ENCODE peak calls at places on chromosomes 1 and 21, in five cellular contexts. W is effector memory CD4-positive, alpha-beta T cell; J is OCI-LY7; H is heart left ventricle; E is left ventricle myocardium inferior. T is an unnamed sample.

GRCh38 chr1:217924924-217925323 is 293.8 kb downstream of the SPATA17 start:
- DNase-seq in W (no peak), J (no peak), H (no peak), E (no peak), T (no peak)

GRCh38 chr1:107530543-107530942 is 389.7 kb downstream of the NTNG1 start:
- DNase-seq in W (no peak), J (no peak), H (no peak), E (no peak), T (no peak)

GRCh38 chr1:19769211-19769932 is 30.3 kb downstream of the TMCO4 start:
- DNase-seq in W (no peak), J (no peak), H (no peak), E (no peak), T (no peak)

GRCh38 chr1:52706941-52707926 is 9.1 kb upstream of the COA7 start:
- DNase-seq in W (no peak), J (no peak), H (no peak), E (peak; percentile 23), T (no peak)

GRCh38 chr1:52709016-52709415 is 10.9 kb upstream of the COA7 start:
- DNase-seq in W (no peak), J (no peak), H (no peak), E (no peak), T (no peak)

GRCh38 chr1:10646347-10646861 is 150.0 kb downstream of the CASZ1 start:
- DNase-seq in W (no peak), J (peak; percentile 8), H (peak; percentile 60), E (peak; percentile 70), T (no peak)

GRCh38 chr1:42784946-42785693 is at the start of gene TMEM269:
- DNase-seq in W (peak; percentile 7), J (no peak), H (no peak), E (no peak), T (no peak)

GRCh38 chr1:161678510-161678909 is 15.6 kb downstream of the FCGR2B start:
- DNase-seq in W (no peak), J (no peak), H (no peak), E (no peak), T (no peak)

GRCh38 chr1:214496126-214496525 is 55.3 kb downstream of the PTPN14 start:
- DNase-seq in W (no peak), J (no peak), H (no peak), E (no peak), T (no peak)

GRCh38 chr1:110125810-110126209 is 13.6 kb downstream of the UBL4B start:
- DNase-seq in W (no peak), J (no peak), H (no peak), E (no peak), T (no peak)

GRCh38 chr1:53769780-53770179 is 30.8 kb upstream of the GLIS1 start:
- DNase-seq in W (no peak), J (no peak), H (no peak), E (no peak), T (no peak)

GRCh38 chr1:183764981-183765380 is 39.9 kb upstream of the RGL1 start:
- DNase-seq in W (no peak), J (no peak), H (no peak), E (no peak), T (no peak)
- H3K9me3 ChIP-seq in W (peaks cover 14% of the 10 kb centered on the region), J (no peaks in the 10 kb centered on the region), H (peaks cover under 1% of the 10 kb centered on the region), E (peaks cover 30% of the 10 kb centered on the region), T (no peaks in the 10 kb centered on the region)

GRCh38 chr1:3018576-3018975 is 2.7 kb upstream of the ACTRT2 start:
- DNase-seq in W (no peak), J (no peak), H (no peak), E (peak; percentile 6), T (no peak)

GRCh38 chr1:3016641-3017439 is 4.4 kb upstream of the ACTRT2 start:
- DNase-seq in W (no peak), J (no peak), H (no peak), E (peak; percentile 3), T (no peak)

GRCh38 chr1:3017440-3018050 is 3.7 kb upstream of the ACTRT2 start:
- DNase-seq in W (no peak), J (no peak), H (no peak), E (peak; percentile 1), T (no peak)

GRCh38 chr1:3019007-3019515 is 2.2 kb upstream of the ACTRT2 start:
- DNase-seq in W (no peak), J (no peak), H (no peak), E (peak; percentile 0), T (no peak)

GRCh38 chr1:3018051-3018471 is 3.2 kb upstream of the ACTRT2 start:
- DNase-seq in W (no peak), J (no peak), H (no peak), E (peak; percentile 7), T (no peak)
- H3K9me3 ChIP-seq in W (no peaks in the 10 kb centered on the region), J (no peaks in the 10 kb centered on the region), H (no peaks in the 10 kb centered on the region), E (no peaks in the 10 kb centered on the region), T (no peaks in the 10 kb centered on the region)

DNA sequence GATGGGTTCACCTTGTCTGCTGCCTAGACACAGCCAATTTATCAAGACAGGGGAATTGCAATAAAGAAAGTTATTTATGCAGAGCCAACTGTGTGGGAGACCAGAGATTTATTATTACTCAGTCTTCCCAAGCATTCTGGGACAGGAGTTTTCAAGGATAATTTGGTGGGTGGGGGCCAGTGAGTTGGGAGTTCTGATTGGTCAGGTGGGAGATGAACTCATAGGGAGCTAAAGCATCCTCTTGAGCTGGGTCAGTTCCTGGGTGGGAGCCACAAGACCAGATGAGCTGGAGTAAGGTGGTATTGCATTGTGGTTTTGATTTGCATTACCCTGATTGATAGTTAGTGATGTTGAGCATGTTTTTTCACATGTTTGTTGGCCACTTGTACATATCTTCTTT is 86.1 kb downstream of the PRKAB2 start:
- DNase-seq in W (no peak), J (no peak), H (no peak), E (no peak), T (no peak)
- H3K9me3 ChIP-seq in W (no peaks in the 10 kb centered on the region), J (peaks cover 12% of the 10 kb centered on the region), H (no peaks in the 10 kb centered on the region), E (peaks cover 48% of the 10 kb centered on the region), T (peaks cover 3% of the 10 kb centered on the region)

GRCh38 chr21:40049031-40049958 is 182.1 kb downstream of the PCP4 start:
- DNase-seq in W (no peak), J (no peak), H (no peak), E (no peak), T (no peak)
- H3K9me3 ChIP-seq in W (no peaks in the 10 kb centered on the region), J (no peaks in the 10 kb centered on the region), H (no peaks in the 10 kb centered on the region), E (no peaks in the 10 kb centered on the region), T (no peaks in the 10 kb centered on the region)

GRCh38 chr1:114485286-114485685 is 25.7 kb downstream of the TRIM33 start:
- DNase-seq in W (no peak), J (no peak), H (no peak), E (no peak), T (no peak)

GRCh38 chr1:114492978-114493377 is 18.0 kb downstream of the TRIM33 start:
- DNase-seq in W (no peak), J (no peak), H (no peak), E (no peak), T (no peak)

GRCh38 chr1:114490235-114490634 is 20.8 kb downstream of the TRIM33 start:
- DNase-seq in W (no peak), J (no peak), H (no peak), E (no peak), T (no peak)

GRCh38 chr1:114488739-114489138 is 22.3 kb downstream of the TRIM33 start:
- DNase-seq in W (no peak), J (no peak), H (no peak), E (no peak), T (no peak)
- H3K9me3 ChIP-seq in W (no peaks in the 10 kb centered on the region), J (peaks cover 20% of the 10 kb centered on the region), H (peaks cover 10% of the 10 kb centered on the region), E (peaks cover 12% of the 10 kb centered on the region), T (no peaks in the 10 kb centered on the region)

GRCh38 chr1:23358310-23358709 is 11.3 kb downstream of the ZNF436 start:
- DNase-seq in W (no peak), J (no peak), H (no peak), E (no peak), T (no peak)
- H3K9me3 ChIP-seq in W (peaks cover 19% of the 10 kb centered on the region), J (no peaks in the 10 kb centered on the region), H (peaks cover 35% of the 10 kb centered on the region), E (peaks cover 49% of the 10 kb centered on the region), T (peaks cover 16% of the 10 kb centered on the region)

GRCh38 chr1:40454873-40455272 is 4.6 kb downstream of the ZFP69B start:
- DNase-seq in W (no peak), J (no peak), H (no peak), E (no peak), T (no peak)
- H3K9me3 ChIP-seq in W (peaks cover 14% of the 10 kb centered on the region), J (peaks cover 66% of the 10 kb centered on the region), H (peaks cover 25% of the 10 kb centered on the region), E (peaks cover 78% of the 10 kb centered on the region), T (peaks cover 26% of the 10 kb centered on the region)

GRCh38 chr1:5708266-5708978 is 283.8 kb downstream of the NPHP4 start:
- DNase-seq in W (no peak), J (no peak), H (no peak), E (no peak), T (no peak)
- H3K9me3 ChIP-seq in W (no peaks in the 10 kb centered on the region), J (no peaks in the 10 kb centered on the region), H (no peaks in the 10 kb centered on the region), E (no peaks in the 10 kb centered on the region), T (no peaks in the 10 kb centered on the region)

GRCh38 chr1:86906419-86906818 is 7.5 kb downstream of the SELENOF start:
- DNase-seq in W (no peak), J (no peak), H (no peak), E (no peak), T (no peak)

DNA sequence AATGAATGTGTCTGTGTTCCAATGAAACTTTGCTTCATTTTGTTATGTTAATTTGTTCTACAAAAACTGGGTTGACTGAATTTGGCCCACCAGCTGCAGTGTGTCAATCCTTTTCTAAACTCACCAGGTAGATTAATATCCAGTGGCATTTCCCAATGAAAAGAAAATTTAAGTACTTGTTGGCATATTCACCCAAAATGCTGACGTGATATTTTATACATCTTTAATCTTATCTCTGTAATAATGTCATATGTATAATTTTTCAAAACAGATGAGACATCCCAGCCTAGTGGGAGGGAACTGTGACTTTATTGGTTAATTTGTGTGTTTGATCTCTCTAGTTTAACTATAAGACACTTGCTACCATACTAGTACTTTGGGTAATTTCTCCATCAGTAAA is 8.1 kb downstream of the SELENOF start:
- DNase-seq in W (no peak), J (no peak), H (no peak), E (no peak), T (no peak)
- H3K9me3 ChIP-seq in W (no peaks in the 10 kb centered on the region), J (peaks cover 43% of the 10 kb centered on the region), H (no peaks in the 10 kb centered on the region), E (no peaks in the 10 kb centered on the region), T (no peaks in the 10 kb centered on the region)

GRCh38 chr21:7933923-7934322 is 2587.5 kb upstream of the TPTE start:
- DNase-seq in W (no peak), J (no peak), H (no peak), E (no peak), T (no peak)
- H3K9me3 ChIP-seq in W (peaks cover 43% of the 10 kb centered on the region), J (peaks cover 86% of the 10 kb centered on the region), H (peaks cover 70% of the 10 kb centered on the region), E (no peaks in the 10 kb centered on the region), T (peaks cover 58% of the 10 kb centered on the region)